ENCODE peak calls at places on chromosome 2, in six cellular contexts. W is SK-N-DZ, H is T-helper 2 cell, I is iPS-NIHi11, N is H7, J is hypothalamus. P is an unnamed sample.

GRCh38 chr2:60519259-60519863 is 34.1 kb downstream of the BCL11A start:
- DNase-seq in W (no peak), H (no peak), I (no peak), N (no peak), J (no peak), P (peak; percentile 55)

GRCh38 chr2:123179526-123179925 is 845.6 kb upstream of the CNTNAP5 start:
- DNase-seq in W (no peak), H (no peak), I (no peak), N (no peak), J (no peak), P (peak; percentile 0)

GRCh38 chr2:160110674-160111239 is 48.3 kb upstream of the PLA2R1 start:
- DNase-seq in W (no peak), H (no peak), I (no peak), N (peak; percentile 8), J (no peak), P (no peak)

GRCh38 chr2:238391042-238391441 is 35.7 kb upstream of the ASB1 start:
- DNase-seq in W (no peak), H (no peak), I (no peak), N (no peak), J (no peak), P (no peak)

GRCh38 chr2:237305579-237305978 is 108.4 kb downstream of the COL6A3 start:
- DNase-seq in W (no peak), H (no peak), I (no peak), N (no peak), J (no peak), P (no peak)

GRCh38 chr2:120587997-120588336 is 147.7 kb upstream of the GLI2 start:
- DNase-seq in W (no peak), H (no peak), I (no peak), N (peak; percentile 72), J (no peak), P (no peak)

GRCh38 chr2:188765522-188765921 is 208.7 kb upstream of the COL3A1 start:
- DNase-seq in W (peak; percentile 29), H (no peak), I (peak; percentile 25), N (peak; percentile 7), J (no peak), P (peak; percentile 25)

GRCh38 chr2:169172076-169172735 is 102.8 kb downstream of the DHRS9 start:
- DNase-seq in W (no peak), H (no peak), I (no peak), N (no peak), J (no peak), P (peak; percentile 2)

GRCh38 chr2:208074610-208075356 is 49.5 kb upstream of the PLEKHM3 start:
- DNase-seq in W (no peak), H (no peak), I (no peak), N (no peak), J (no peak), P (peak; percentile 42)

GRCh38 chr2:101140237-101140636 is 10.9 kb downstream of the TBC1D8 start:
- DNase-seq in W (no peak), H (no peak), I (no peak), N (no peak), J (no peak), P (no peak)

GRCh38 chr2:101972621-101973434 is 18.9 kb upstream of the IL1R2 start:
- DNase-seq in W (no peak), H (no peak), I (no peak), N (no peak), J (no peak), P (peak; percentile 52)

GRCh38 chr2:130156624-130157004 is 11.7 kb upstream of the CCDC74B start:
- DNase-seq in W (no peak), H (no peak), I (no peak), N (peak; percentile 41), J (no peak), P (no peak)

GRCh38 chr2:132886574-132886973 is 216.6 kb upstream of the LYPD1 start:
- DNase-seq in W (no peak), H (no peak), I (no peak), N (no peak), J (no peak), P (no peak)

GRCh38 chr2:136051725-136052048 is 66.3 kb upstream of the DARS1 start:
- DNase-seq in W (no peak), H (no peak), I (no peak), N (no peak), J (no peak), P (no peak)

GRCh38 chr2:238439093-238439849 is 12.5 kb downstream of the ASB1 start:
- DNase-seq in W (no peak), H (no peak), I (no peak), N (no peak), J (no peak), P (peak; percentile 97)

GRCh38 chr2:21404827-21405625 is 281.3 kb downstream of the TDRD15 start:
- DNase-seq in W (no peak), H (no peak), I (no peak), N (no peak), J (no peak), P (no peak)

GRCh38 chr2:205982776-205983327 is 103.1 kb downstream of the INO80D start:
- DNase-seq in W (no peak), H (no peak), I (no peak), N (no peak), J (no peak), P (no peak)

GRCh38 chr2:5849596-5849995 is 157.4 kb downstream of the SOX11 start:
- DNase-seq in W (no peak), H (no peak), I (no peak), N (no peak), J (no peak), P (no peak)